ENCODE peak calls at places on chromosomes 1 and 21, in seven cellular contexts. U is activated B cell treated with CpG ODN at 0.5 μM for 24 hours, D is T-helper 17 cell, P is HT-29, X is choroid plexus epithelial cell, H is fibroblast of villous mesenchyme, J is pancreas. K is an unnamed sample.

GRCh38 chr1:116006486-116006964 is 30.2 kb downstream of the SLC22A15 start:
- DNase-seq in H (no peak), U (no peak), X (no peak), D (no peak), J (no peak), P (no peak), K (no peak)

GRCh38 chr1:101005871-101006270 is 19.7 kb downstream of the DPH5 start:
- DNase-seq in H (no peak), D (no peak), J (no peak), P (no peak), X (peak), U (no peak), K (no peak)

GRCh38 chr1:67832737-67833594 is at the start of gene GNG12:
- DNase-seq in X (peak), D (no peak), P (peak), H (peak), J (peak), U (peak), K (no peak)

GRCh38 chr1:246459213-246459612 is 47.9 kb downstream of the SMYD3 start:
- DNase-seq in D (no peak), J (no peak), H (no peak), P (no peak), X (no peak), U (no peak), K (no peak)

GRCh38 chr1:179612361-179612760 is 20.7 kb downstream of the TDRD5 start:
- DNase-seq in P (no peak), X (no peak), J (no peak), H (no peak), D (no peak), U (no peak), K (no peak)

GRCh38 chr1:54274448-54274847 is 74.5 kb downstream of the MRPL37 start:
- DNase-seq in H (no peak), J (peak), U (no peak), D (no peak), X (no peak), P (peak), K (no peak)

GRCh38 chr1:19344372-19344810 is 32.3 kb downstream of the SLC66A1 start:
- DNase-seq in P (peak), X (peak), D (peak), U (peak), H (peak), J (peak), K (peak)

GRCh38 chr1:220391426-220391825 is 119.2 kb upstream of the RAB3GAP2 start:
- DNase-seq in X (no peak), P (no peak), J (no peak), H (no peak), U (no peak), D (no peak), K (no peak)

GRCh38 chr1:202592141-202592540 is 118.1 kb downstream of the SYT2 start:
- DNase-seq in U (no peak), X (no peak), J (no peak), D (no peak), H (no peak), P (no peak), K (no peak)

GRCh38 chr21:45288441-45288841 is 746 bp upstream of the POFUT2 start:
- DNase-seq in X (no peak), D (no peak), J (no peak), H (no peak), P (no peak), U (no peak), K (no peak)

GRCh38 chr1:119968068-119968492 is 71.8 kb upstream of the ADAM30 start:
- DNase-seq in D (peak), X (peak), J (peak), U (peak), H (peak), P (peak), K (peak)

GRCh38 chr1:35850716-35851115 is 32.3 kb upstream of the AGO1 start:
- DNase-seq in D (no peak), P (no peak), J (no peak), U (no peak), H (no peak), X (no peak), K (no peak)

GRCh38 chr1:218025454-218025853 is 259.6 kb upstream of the RRP15 start:
- DNase-seq in X (peak), J (no peak), D (no peak), U (no peak), P (peak), H (peak), K (no peak)

GRCh38 chr1:94971491-94971924 is 44.6 kb upstream of the CNN3 start:
- DNase-seq in X (peak), U (no peak), P (no peak), J (no peak), H (peak), D (no peak), K (no peak)

GRCh38 chr1:233005703-233006102 is 55.3 kb downstream of the NTPCR start:
- DNase-seq in P (no peak), D (no peak), U (no peak), X (peak), H (peak), J (no peak), K (no peak)

GRCh38 chr1:54652172-54652571 is 10.6 kb downstream of the MROH7 start:
- DNase-seq in H (no peak), U (no peak), X (no peak), D (no peak), P (no peak), J (no peak), K (no peak)

GRCh38 chr1:235090406-235091069 is 38.1 kb downstream of the TOMM20 start:
- DNase-seq in H (no peak), J (peak), D (no peak), U (no peak), X (no peak), P (no peak), K (no peak)

GRCh38 chr1:7047866-7048265 is 262.6 kb downstream of the CAMTA1 start:
- DNase-seq in U (no peak), H (no peak), X (no peak), D (no peak), J (no peak), P (no peak), K (no peak)

GRCh38 chr1:21069549-21069948 is 107.1 kb downstream of the EIF4G3 start:
- DNase-seq in H (peak), U (no peak), X (peak), J (no peak), P (no peak), D (no peak), K (no peak)

GRCh38 chr1:225849905-225850304 is 32.3 kb downstream of the TMEM63A start:
- DNase-seq in P (no peak), U (no peak), J (peak), X (no peak), H (no peak), D (no peak), K (no peak)

GRCh38 chr21:36504067-36505058 is 24.4 kb upstream of the CLDN14 start:
- DNase-seq in H (peak), P (peak), U (no peak), J (no peak), X (peak), D (peak), K (peak)

GRCh38 chr1:3625151-3625907 is 514 bp downstream of the TPRG1L start:
- DNase-seq in X (peak), P (peak), U (no peak), D (peak), J (peak), H (peak), K (no peak)

GRCh38 chr1:6899141-6899540 is 113.9 kb downstream of the CAMTA1 start:
- DNase-seq in J (no peak), D (no peak), P (no peak), H (peak), X (peak), U (no peak), K (no peak)

GRCh38 chr1:40477680-40478057 is 579 bp downstream of the ZFP69 start:
- DNase-seq in P (no peak), X (peak), J (no peak), U (no peak), D (no peak), H (peak), K (no peak)

GRCh38 chr1:152388889-152389288 is 25.2 kb downstream of the CRNN start:
- DNase-seq in X (no peak), U (no peak), P (no peak), D (no peak), J (no peak), H (no peak), K (no peak)

GRCh38 chr1:204377800-204378608 is 18.3 kb upstream of the PLEKHA6 start:
- DNase-seq in P (peak), H (peak), D (peak), X (no peak), J (peak), U (peak), K (no peak)

GRCh38 chr1:67883069-67883468 is 49.8 kb upstream of the GNG12 start:
- DNase-seq in P (no peak), H (no peak), D (no peak), J (no peak), U (no peak), X (peak), K (no peak)

GRCh38 chr1:59169703-59170102 is 127.2 kb upstream of the FGGY start:
- DNase-seq in X (no peak), P (no peak), J (no peak), D (no peak), U (no peak), H (no peak), K (no peak)

GRCh38 chr1:63868220-63868897 is 94.5 kb downstream of the ROR1 start:
- DNase-seq in D (no peak), H (peak), U (no peak), X (no peak), J (no peak), P (peak), K (no peak)

GRCh38 chr1:226916497-226916896 is 23.6 kb upstream of the COQ8A start:
- DNase-seq in H (no peak), U (no peak), P (no peak), J (no peak), X (no peak), D (no peak), K (no peak)

GRCh38 chr1:51969038-51969705 is 21.3 kb downstream of the RAB3B start:
- DNase-seq in D (no peak), X (peak), P (no peak), H (peak), J (no peak), U (no peak), K (no peak)

GRCh38 chr1:5898266-5898665 is 94.0 kb downstream of the NPHP4 start:
- DNase-seq in D (no peak), X (no peak), P (no peak), J (no peak), U (no peak), H (no peak), K (no peak)

GRCh38 chr1:230503741-230504140 is 77.6 kb upstream of the PGBD5 start:
- DNase-seq in X (no peak), H (no peak), J (no peak), P (no peak), D (no peak), U (no peak), K (no peak)

K was measured in memory B cell.